ENCODE peak calls at places on chromosomes 13 and 19, in six cellular contexts. V, I, N, L, O and G are unnamed samples.

GRCh38 chr13:40126301-40127085 is 471.0 kb downstream of the COG6 start:
- DNase-seq in V (peak), I (no peak), N (no peak), L (no peak), O (no peak), G (no peak)

GRCh38 chr13:40272776-40273139 is 393.7 kb downstream of the FOXO1 start:
- DNase-seq in V (no peak), I (no peak), N (no peak), L (peak), O (no peak), G (no peak)

GRCh38 chr13:48434203-48434602 is 21.3 kb upstream of the LPAR6 start:
- DNase-seq in V (no peak), I (no peak), N (no peak), L (no peak), O (no peak), G (no peak)

GRCh38 chr19:6452223-6452614 is 7.4 kb downstream of the SLC25A23 start:
- DNase-seq in V (no peak), I (no peak), N (no peak), L (no peak), O (no peak), G (no peak)

GRCh38 chr13:39737047-39737446 is 81.6 kb downstream of the COG6 start:
- DNase-seq in V (no peak), I (no peak), N (no peak), L (no peak), O (no peak), G (no peak)

GRCh38 chr19:32676186-32676894 is 692 bp downstream of the RGS9BP start:
- DNase-seq in V (no peak), I (no peak), N (no peak), L (no peak), O (peak), G (peak)

GRCh38 chr19:33064778-33065550 is at the start of gene RHPN2:
- DNase-seq in V (peak), I (no peak), N (no peak), L (no peak), O (peak), G (peak)

GRCh38 chr13:27942972-27943371 is 23.2 kb downstream of the PDX1 start:
- DNase-seq in V (no peak), I (no peak), N (no peak), L (no peak), O (no peak), G (no peak)

GRCh38 chr13:46698015-46698414 is 98.9 kb downstream of the ESD start:
- DNase-seq in V (no peak), I (peak), N (no peak), L (no peak), O (peak), G (no peak)

GRCh38 chr13:49567501-49567900 is 17.9 kb downstream of the RCBTB1 start:
- DNase-seq in V (no peak), I (no peak), N (no peak), L (no peak), O (no peak), G (peak)

GRCh38 chr19:12668346-12668745 is 1.7 kb downstream of the WDR83 start:
- DNase-seq in V (no peak), I (no peak), N (no peak), L (no peak), O (no peak), G (no peak)

GRCh38 chr19:40530091-40530901 is 46.4 kb upstream of the SHKBP1 start:
- DNase-seq in V (peak), I (no peak), N (no peak), L (no peak), O (peak), G (peak)

GRCh38 chr19:12792048-12792852 is 964 bp downstream of the JUNB start:
- DNase-seq in V (peak), I (peak), N (peak), L (no peak), O (peak), G (peak)

GRCh38 chr13:27170521-27171243 is 929 bp downstream of the USP12 start:
- DNase-seq in V (peak), I (peak), N (no peak), L (no peak), O (peak), G (peak)

GRCh38 chr13:63700366-63700765 is 2284.7 kb upstream of the PCDH20 start:
- DNase-seq in V (no peak), I (no peak), N (no peak), L (no peak), O (no peak), G (no peak)

GRCh38 chr13:70893832-70894231 is 785.6 kb upstream of the KLHL1 start:
- DNase-seq in V (no peak), I (no peak), N (no peak), L (peak), O (no peak), G (no peak)

GRCh38 chr19:48466571-48467325 is 2.4 kb upstream of the CYTH2 start:
- DNase-seq in V (no peak), I (no peak), N (no peak), L (peak), O (peak), G (peak)

GRCh38 chr19:48487944-48488343 is 18.8 kb downstream of the CYTH2 start:
- DNase-seq in V (no peak), I (peak), N (no peak), L (no peak), O (peak), G (no peak)

GRCh38 chr19:29999490-29999889 is 57.5 kb downstream of the URI1 start:
- DNase-seq in V (no peak), I (no peak), N (no peak), L (no peak), O (no peak), G (no peak)

GRCh38 chr13:45880242-45880641 is 28.7 kb upstream of the SIAH3 start:
- DNase-seq in V (no peak), I (no peak), N (no peak), L (no peak), O (no peak), G (no peak)

GRCh38 chr19:49858591-49858985 is 7.6 kb downstream of the PTOV1 start:
- DNase-seq in V (no peak), I (no peak), N (no peak), L (no peak), O (no peak), G (no peak)

GRCh38 chr13:97856001-97856675 is 97.3 kb upstream of the IPO5 start:
- DNase-seq in V (no peak), I (no peak), N (no peak), L (no peak), O (peak), G (no peak)

GRCh38 chr19:14416743-14417214 is 2.4 kb downstream of the DDX39A start:
- DNase-seq in V (peak), I (no peak), N (no peak), L (no peak), O (no peak), G (no peak)

GRCh38 chr13:70895599-70895998 is 787.3 kb upstream of the KLHL1 start:
- DNase-seq in V (no peak), I (no peak), N (no peak), L (no peak), O (no peak), G (no peak)

GRCh38 chr19:4555657-4556561 is 3.6 kb downstream of the SEMA6B start:
- DNase-seq in V (peak), I (no peak), N (no peak), L (no peak), O (no peak), G (no peak)

GRCh38 chr19:29714371-29714952 is 599 bp downstream of the C19orf12 start:
- DNase-seq in V (no peak), I (no peak), N (no peak), L (no peak), O (no peak), G (peak)

GRCh38 chr13:20159646-20160345 is 1.1 kb downstream of the GJA3 start:
- DNase-seq in V (no peak), I (no peak), N (no peak), L (no peak), O (no peak), G (no peak)

GRCh38 chr13:27012482-27013197 is 159.0 kb downstream of the USP12 start:
- DNase-seq in V (no peak), I (no peak), N (no peak), L (no peak), O (no peak), G (peak)

GRCh38 chr13:101709952-101710351 is 257.5 kb downstream of the ITGBL1 start:
- DNase-seq in V (no peak), I (no peak), N (no peak), L (no peak), O (no peak), G (no peak)

GRCh38 chr19:50512999-50513745 is 541 bp downstream of the ASPDH start:
- DNase-seq in V (no peak), I (no peak), N (no peak), L (no peak), O (no peak), G (no peak)

GRCh38 chr13:48318714-48319457 is 15.3 kb downstream of the RB1 start:
- DNase-seq in V (no peak), I (peak), N (no peak), L (no peak), O (peak), G (no peak)

GRCh38 chr19:16076958-16077611 is 790 bp downstream of the TPM4 start:
- DNase-seq in V (peak), I (peak), N (no peak), L (no peak), O (peak), G (peak)

GRCh38 chr13:49681837-49682236 is 9.4 kb downstream of the EBPL start:
- DNase-seq in V (no peak), I (no peak), N (no peak), L (peak), O (no peak), G (no peak)

GRCh38 chr19:11187409-11187808 is 9.9 kb downstream of the KANK2 start:
- DNase-seq in V (no peak), I (no peak), N (no peak), L (no peak), O (no peak), G (no peak)
- H3K4me3 ChIP-seq in V (no peak), I (no peak), N (no peak), L (no peak), O (no peak), G (no peak)

GRCh38 chr19:54424660-54425381 is 9.6 kb downstream of the TTYH1 start:
- DNase-seq in V (no peak), I (no peak), N (no peak), L (no peak), O (no peak), G (no peak)

GRCh38 chr19:54422136-54422535 is 6.9 kb downstream of the TTYH1 start:
- DNase-seq in V (no peak), I (no peak), N (no peak), L (no peak), O (no peak), G (no peak)

GRCh38 chr19:54426291-54426918 is 11.1 kb downstream of the TTYH1 start:
- DNase-seq in V (no peak), I (no peak), N (no peak), L (no peak), O (no peak), G (no peak)

GRCh38 chr19:54425382-54425723 is 10.1 kb downstream of the TTYH1 start:
- DNase-seq in V (no peak), I (no peak), N (no peak), L (no peak), O (no peak), G (no peak)

DNA sequence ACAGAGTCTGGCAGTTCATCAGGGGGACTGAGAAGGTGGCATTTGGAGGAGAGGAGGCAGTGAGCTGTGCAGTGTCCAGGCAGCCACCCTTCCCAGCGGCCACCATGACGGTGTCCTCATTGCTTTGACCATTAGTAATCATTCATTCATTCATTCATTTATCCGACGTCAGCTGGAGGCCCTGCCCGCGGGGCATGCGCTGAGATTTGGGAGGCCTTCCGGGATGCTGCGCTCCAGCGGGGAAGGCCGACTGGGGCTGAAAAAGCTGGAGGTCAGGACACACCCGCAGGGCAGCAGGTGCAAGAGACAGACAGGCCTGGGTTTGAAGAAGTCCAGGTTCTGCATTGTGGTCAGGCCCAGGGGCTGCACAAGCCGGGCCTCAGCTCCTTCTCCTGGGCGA is 8.9 kb downstream of the TTYH1 start:
- DNase-seq in V (no peak), I (no peak), N (no peak), L (no peak), O (no peak), G (no peak)
- H3K27ac ChIP-seq in V (no peak), I (no peak), N (peak), L (no peak), O (no peak), G (no peak)

GRCh38 chr19:55461974-55462628 is 659 bp upstream of the ISOC2 start:
- DNase-seq in V (no peak), I (no peak), N (no peak), L (no peak), O (no peak), G (no peak)
- H3K4me3 ChIP-seq in V (peak), I (peak), N (peak), L (peak), O (peak), G (peak)

GRCh38 chr13:33057019-33057785 is 41.0 kb downstream of the KL start:
- DNase-seq in V (peak), I (no peak), N (no peak), L (peak), O (no peak), G (peak)

GRCh38 chr13:33053397-33054066 is 37.3 kb downstream of the KL start:
- DNase-seq in V (no peak), I (no peak), N (no peak), L (no peak), O (no peak), G (no peak)

GRCh38 chr13:33060815-33061214 is 44.6 kb downstream of the KL start:
- DNase-seq in V (no peak), I (no peak), N (no peak), L (no peak), O (no peak), G (no peak)

GRCh38 chr13:33058816-33059215 is 42.6 kb downstream of the KL start:
- DNase-seq in V (no peak), I (no peak), N (no peak), L (no peak), O (no peak), G (no peak)
- H3K27ac ChIP-seq in V (no peak), I (no peak), N (no peak), L (no peak), O (no peak), G (no peak)

DNA sequence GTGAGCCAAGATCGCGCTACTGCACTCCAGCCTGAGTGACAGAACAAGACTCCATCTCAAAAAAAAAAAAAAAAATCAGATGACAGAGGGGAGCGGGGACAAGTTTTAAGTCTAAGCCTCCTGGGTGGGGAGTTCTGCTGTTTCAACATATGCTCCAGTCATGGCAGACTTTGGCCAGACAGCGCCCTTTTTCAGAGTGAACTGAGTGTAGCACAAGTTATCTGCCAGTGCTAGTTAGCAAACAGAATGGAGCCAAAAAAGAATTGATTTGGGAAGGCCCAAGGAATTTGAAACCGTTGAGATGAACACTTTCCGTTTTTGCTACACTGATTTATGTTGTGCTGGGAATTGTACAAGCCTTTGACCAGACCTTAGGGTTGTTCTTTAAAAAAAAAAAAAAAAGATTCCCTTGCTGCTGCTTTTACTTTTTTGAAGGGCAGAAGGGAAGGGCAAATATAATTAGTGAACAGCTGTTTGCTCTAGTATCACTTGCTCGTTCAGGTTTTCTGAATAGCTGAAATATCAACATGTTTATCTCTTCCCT is 5.7 kb downstream of the ACTN4 start:
- DNase-seq in V (no peak), I (no peak), N (no peak), L (no peak), O (peak), G (peak)
- H3K4me3 ChIP-seq in V (no peak), I (peak), N (no peak), L (no peak), O (no peak), G (peak)

GRCh38 chr19:8831832-8832131 is 322 bp downstream of the ZNF558 start:
- DNase-seq in V (no peak), I (no peak), N (no peak), L (no peak), O (no peak), G (no peak)
- H3K27ac ChIP-seq in V (peak), I (peak), N (peak), L (peak), O (peak), G (peak)

DNA sequence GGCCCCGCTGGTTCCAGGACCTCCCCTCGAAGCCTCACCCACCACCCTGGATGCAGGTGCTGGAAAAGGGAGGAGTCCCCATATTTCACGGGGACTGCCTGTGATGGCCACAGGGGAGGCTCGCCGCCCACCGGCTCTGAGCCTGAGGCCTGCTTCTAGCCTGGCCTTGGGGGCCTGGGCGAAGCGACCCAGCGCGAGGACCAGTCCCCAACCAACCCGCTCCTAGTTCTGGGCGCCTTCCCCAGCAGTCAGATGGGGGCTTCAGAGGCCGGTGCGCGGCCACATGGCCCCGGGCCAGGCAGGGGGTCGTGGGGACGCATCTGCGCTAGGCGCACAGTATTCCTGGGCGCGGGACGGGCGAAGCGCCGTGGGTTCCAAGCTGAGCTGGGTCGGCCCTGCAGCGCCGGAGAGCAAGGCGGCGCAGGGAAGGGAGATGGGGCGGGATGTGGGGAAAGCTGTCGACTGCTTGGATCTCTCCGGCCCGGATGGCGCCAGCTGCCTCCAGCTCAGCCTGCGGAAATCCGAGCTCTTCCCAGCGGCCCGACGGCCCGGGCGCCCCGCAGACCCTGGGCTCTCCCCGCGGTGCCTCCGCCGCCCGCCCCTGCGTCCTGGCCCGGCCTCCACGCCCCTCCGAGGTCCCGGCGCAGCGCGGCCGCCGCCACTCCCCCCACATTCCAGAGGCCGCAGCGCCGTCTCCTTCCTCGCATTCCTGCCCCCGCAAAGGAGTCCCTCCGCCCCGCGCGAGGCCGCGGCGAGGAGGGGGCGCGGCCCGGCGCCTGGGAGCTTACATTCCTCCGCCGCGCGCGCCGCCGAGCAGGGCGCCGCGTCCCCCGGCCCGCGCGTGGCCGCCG is at the start of gene WTIP:
- DNase-seq in V (no peak), I (peak), N (no peak), L (peak), O (peak), G (peak)
- H3K4me3 ChIP-seq in V (no peak), I (peak), N (peak), L (peak), O (peak), G (peak)

GRCh38 chr19:18768046-18768771 is 22.9 kb downstream of the COMP start:
- DNase-seq in V (no peak), I (no peak), N (no peak), L (no peak), O (no peak), G (no peak)
- H3K27ac ChIP-seq in V (no peak), I (no peak), N (no peak), L (no peak), O (no peak), G (no peak)